ENCODE peak calls at places on chromosome 5, in six cellular contexts. E is T-helper 2 cell, V is GM20000, P is NCI-H1694 treated with DMSO at 0.1 percent for 48 hours, G is activated B cell treated with CpG ODN at 0.5 μM for 24 hours, X is WERI-Rb-1. J is an unnamed sample.

GRCh38 chr5:96329294-96329693 is 103.8 kb downstream of the PCSK1 start:
- DNase-seq in E (no peak), V (no peak), P (no peak), G (no peak), X (no peak), J (no peak)

GRCh38 chr5:80216753-80217596 is 38.9 kb downstream of the SERINC5 start:
- DNase-seq in E (no peak), V (no peak), P (peak), G (no peak), X (no peak), J (peak)

GRCh38 chr5:643811-644271 is 31.7 kb downstream of the CEP72 start:
- DNase-seq in E (no peak), V (peak), P (no peak), G (no peak), X (no peak), J (no peak)

GRCh38 chr5:78753093-78753531 is 104.5 kb upstream of the LHFPL2 start:
- DNase-seq in E (no peak), V (no peak), P (no peak), G (no peak), X (no peak), J (no peak)

GRCh38 chr5:124790261-124790894 is 43.9 kb upstream of the ZNF608 start:
- DNase-seq in E (no peak), V (no peak), P (no peak), G (no peak), X (no peak), J (no peak)

GRCh38 chr5:179375966-179376365 is 30.7 kb upstream of the ADAMTS2 start:
- DNase-seq in E (no peak), V (no peak), P (no peak), G (no peak), X (no peak), J (no peak)

GRCh38 chr5:10904862-10905432 is 143.9 kb upstream of the DAP start:
- DNase-seq in E (no peak), V (no peak), P (no peak), G (no peak), X (no peak), J (no peak)

GRCh38 chr5:60487466-60487865 is 212.5 kb downstream of the DEPDC1B start:
- DNase-seq in E (no peak), V (no peak), P (no peak), G (no peak), X (no peak), J (no peak)

GRCh38 chr5:108461628-108462367 is 79.9 kb upstream of the FBXL17 start:
- DNase-seq in E (no peak), V (no peak), P (no peak), G (no peak), X (no peak), J (no peak)

GRCh38 chr5:72938206-72938605 is 17.6 kb upstream of the FCHO2 start:
- DNase-seq in E (no peak), V (no peak), P (no peak), G (no peak), X (no peak), J (no peak)

GRCh38 chr5:72818866-72819534 is 2.5 kb downstream of the TNPO1 start:
- DNase-seq in E (peak), V (peak), P (peak), G (peak), X (peak), J (peak)

GRCh38 chr5:80967500-80968181 is 7.5 kb downstream of the RASGRF2 start:
- DNase-seq in E (no peak), V (no peak), P (no peak), G (no peak), X (no peak), J (no peak)

J was measured in cerebellum.